ENCODE peak calls at places on chromosomes 3 and 15, in six cellular contexts. One of them, this sample, is unnamed. For H3K4me1, the result is how much of the 10 kb centered on the place peaks cover.

GRCh38 chr3:129424185-129424841 is 4.1 kb downstream of the EFCAB12 start:
- DNase-seq in esophagus squamous epithelium: no peak
- DNase-seq in heart left ventricle: no peak
- DNase-seq in body of pancreas: no peak
- DNase-seq in A673: no peak
- DNase-seq in mammary epithelial cell: peak
- DNase-seq in this sample: no peak

GRCh38 chr15:60396964-60397771 is 618 bp downstream of the ANXA2 start:
- DNase-seq in esophagus squamous epithelium: no peak
- DNase-seq in heart left ventricle: peak
- DNase-seq in body of pancreas: peak
- DNase-seq in A673: peak
- DNase-seq in mammary epithelial cell: peak
- DNase-seq in this sample: peak

GRCh38 chr15:82919231-82919886 is 33.2 kb downstream of the HOMER2 start:
- DNase-seq in esophagus squamous epithelium: no peak
- DNase-seq in heart left ventricle: peak
- DNase-seq in body of pancreas: peak
- DNase-seq in A673: no peak
- DNase-seq in mammary epithelial cell: peak
- DNase-seq in this sample: peak

GRCh38 chr3:57784089-57784735 is 28.1 kb downstream of the SLMAP start:
- DNase-seq in esophagus squamous epithelium: no peak
- DNase-seq in heart left ventricle: no peak
- DNase-seq in body of pancreas: no peak
- DNase-seq in A673: no peak
- DNase-seq in mammary epithelial cell: peak
- DNase-seq in this sample: no peak

GRCh38 chr15:76993114-76993715 is 1.7 kb upstream of the PSTPIP1 start:
- DNase-seq in esophagus squamous epithelium: no peak
- DNase-seq in heart left ventricle: peak
- DNase-seq in body of pancreas: peak
- DNase-seq in A673: no peak
- DNase-seq in mammary epithelial cell: no peak
- DNase-seq in this sample: no peak

GRCh38 chr3:51942603-51943450 is 664 bp downstream of the PARP3 start:
- DNase-seq in esophagus squamous epithelium: no peak
- DNase-seq in heart left ventricle: peak
- DNase-seq in body of pancreas: peak
- DNase-seq in A673: no peak
- DNase-seq in mammary epithelial cell: peak
- DNase-seq in this sample: no peak

GRCh38 chr15:68990755-68991500 is 23.6 kb upstream of the NOX5 start:
- DNase-seq in esophagus squamous epithelium: no peak
- DNase-seq in heart left ventricle: no peak
- DNase-seq in body of pancreas: no peak
- DNase-seq in A673: no peak
- DNase-seq in mammary epithelial cell: no peak
- DNase-seq in this sample: no peak

GRCh38 chr15:75570119-75570518 is 9.0 kb downstream of the PTPN9 start:
- DNase-seq in esophagus squamous epithelium: no peak
- DNase-seq in heart left ventricle: no peak
- DNase-seq in body of pancreas: no peak
- DNase-seq in A673: no peak
- DNase-seq in mammary epithelial cell: no peak
- DNase-seq in this sample: peak

GRCh38 chr3:76171647-76172046 is 386.3 kb upstream of the ZNF717 start:
- DNase-seq in esophagus squamous epithelium: no peak
- DNase-seq in heart left ventricle: no peak
- DNase-seq in body of pancreas: no peak
- DNase-seq in A673: no peak
- DNase-seq in mammary epithelial cell: no peak
- DNase-seq in this sample: no peak

GRCh38 chr3:9070961-9071360 is 107.7 kb upstream of the RAD18 start:
- DNase-seq in esophagus squamous epithelium: no peak
- DNase-seq in heart left ventricle: no peak
- DNase-seq in body of pancreas: no peak
- DNase-seq in A673: no peak
- DNase-seq in mammary epithelial cell: no peak
- DNase-seq in this sample: no peak

GRCh38 chr15:71186971-71187960 is 72.0 kb downstream of the THSD4 start:
- DNase-seq in esophagus squamous epithelium: no peak
- DNase-seq in heart left ventricle: no peak
- DNase-seq in body of pancreas: no peak
- DNase-seq in A673: peak
- DNase-seq in mammary epithelial cell: no peak
- DNase-seq in this sample: no peak

GRCh38 chr3:129838086-129838485 is 55.4 kb downstream of the TMCC1 start:
- DNase-seq in esophagus squamous epithelium: no peak
- DNase-seq in heart left ventricle: no peak
- DNase-seq in body of pancreas: no peak
- DNase-seq in A673: no peak
- DNase-seq in mammary epithelial cell: no peak
- DNase-seq in this sample: no peak

GRCh38 chr3:175386630-175387029 is 527.5 kb downstream of the NAALADL2 start:
- DNase-seq in esophagus squamous epithelium: no peak
- DNase-seq in heart left ventricle: no peak
- DNase-seq in body of pancreas: no peak
- DNase-seq in A673: no peak
- DNase-seq in mammary epithelial cell: peak
- DNase-seq in this sample: no peak

GRCh38 chr15:48459571-48460461 is 128.6 kb downstream of the DUT start:
- DNase-seq in esophagus squamous epithelium: no peak
- DNase-seq in heart left ventricle: no peak
- DNase-seq in body of pancreas: no peak
- DNase-seq in A673: no peak
- DNase-seq in mammary epithelial cell: no peak
- DNase-seq in this sample: no peak

GRCh38 chr3:145902166-145902565 is 258.8 kb downstream of the PLOD2 start:
- DNase-seq in esophagus squamous epithelium: no peak
- DNase-seq in heart left ventricle: no peak
- DNase-seq in body of pancreas: no peak
- DNase-seq in A673: no peak
- DNase-seq in mammary epithelial cell: no peak
- DNase-seq in this sample: no peak

GRCh38 chr3:123870033-123870432 is 14.1 kb downstream of the MYLK start:
- DNase-seq in esophagus squamous epithelium: no peak
- DNase-seq in heart left ventricle: no peak
- DNase-seq in body of pancreas: no peak
- DNase-seq in A673: no peak
- DNase-seq in mammary epithelial cell: peak
- DNase-seq in this sample: peak

GRCh38 chr3:124439586-124439985 is 290.7 kb upstream of the UMPS start:
- DNase-seq in esophagus squamous epithelium: no peak
- DNase-seq in heart left ventricle: no peak
- DNase-seq in body of pancreas: no peak
- DNase-seq in A673: no peak
- DNase-seq in mammary epithelial cell: no peak
- DNase-seq in this sample: no peak

GRCh38 chr3:13022348-13023250 is 50.6 kb downstream of the IQSEC1 start:
- DNase-seq in esophagus squamous epithelium: no peak
- DNase-seq in heart left ventricle: peak
- DNase-seq in body of pancreas: peak
- DNase-seq in A673: no peak
- DNase-seq in mammary epithelial cell: no peak
- DNase-seq in this sample: peak

GRCh38 chr3:179801263-179801662 is 148.4 kb downstream of the USP13 start:
- DNase-seq in esophagus squamous epithelium: no peak
- DNase-seq in heart left ventricle: no peak
- DNase-seq in body of pancreas: no peak
- DNase-seq in A673: no peak
- DNase-seq in mammary epithelial cell: peak
- DNase-seq in this sample: no peak

GRCh38 chr3:31937225-31937624 is 43.8 kb downstream of the OSBPL10 start:
- DNase-seq in esophagus squamous epithelium: no peak
- DNase-seq in heart left ventricle: no peak
- DNase-seq in body of pancreas: no peak
- DNase-seq in A673: no peak
- DNase-seq in mammary epithelial cell: peak
- DNase-seq in this sample: no peak

GRCh38 chr15:81184188-81184587 is 12.5 kb upstream of the IL16 start:
- DNase-seq in esophagus squamous epithelium: no peak
- DNase-seq in heart left ventricle: no peak
- DNase-seq in body of pancreas: no peak
- DNase-seq in A673: no peak
- DNase-seq in mammary epithelial cell: no peak
- DNase-seq in this sample: peak

DNA sequence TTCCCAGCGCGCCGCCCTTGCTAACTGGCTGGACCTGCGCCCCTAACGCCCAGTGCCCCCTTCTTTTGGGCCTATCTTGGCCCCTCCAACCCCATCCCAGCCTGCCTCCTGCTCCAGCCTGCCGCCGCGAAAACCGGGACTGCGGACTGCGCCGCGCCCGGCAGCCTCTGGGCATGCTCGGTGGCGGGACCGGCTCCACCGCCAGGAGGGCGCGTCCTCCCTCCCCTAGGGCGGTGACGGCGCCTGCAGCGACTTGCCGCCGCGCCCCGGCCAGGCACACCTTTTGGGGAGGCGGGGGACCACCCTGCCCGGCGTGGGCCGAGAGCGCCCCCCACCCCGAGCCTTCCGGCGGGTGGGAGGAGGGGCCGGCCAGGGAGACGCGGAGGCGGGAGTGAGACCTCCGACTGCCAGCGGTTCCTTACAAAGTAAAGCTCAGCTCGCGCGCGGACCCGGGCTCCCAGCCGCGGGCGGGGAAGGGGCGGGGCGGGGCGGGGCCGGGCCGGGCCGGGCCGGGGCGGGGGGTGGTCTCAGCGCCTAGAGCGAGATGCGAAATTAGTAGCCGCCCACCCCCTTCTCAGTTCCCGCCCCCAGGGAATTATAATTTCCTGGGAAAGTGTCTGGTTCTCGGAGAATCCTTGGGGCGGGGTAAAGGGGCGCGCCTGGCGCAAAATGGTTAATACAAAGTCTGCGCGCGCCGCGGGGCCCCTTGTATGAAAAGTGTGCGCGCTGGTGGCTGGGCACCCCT is 225.0 kb upstream of the IL12A start:
- DNase-seq in esophagus squamous epithelium: no peak
- DNase-seq in heart left ventricle: peak
- DNase-seq in body of pancreas: peak
- DNase-seq in A673: peak
- DNase-seq in mammary epithelial cell: peak
- DNase-seq in this sample: peak
- H3K27ac ChIP-seq in esophagus squamous epithelium: peak
- H3K27ac ChIP-seq in heart left ventricle: peak
- H3K27ac ChIP-seq in body of pancreas: peak
- H3K27ac ChIP-seq in A673: no peak
- H3K27ac ChIP-seq in mammary epithelial cell: peak
- H3K27ac ChIP-seq in this sample: peak

DNA sequence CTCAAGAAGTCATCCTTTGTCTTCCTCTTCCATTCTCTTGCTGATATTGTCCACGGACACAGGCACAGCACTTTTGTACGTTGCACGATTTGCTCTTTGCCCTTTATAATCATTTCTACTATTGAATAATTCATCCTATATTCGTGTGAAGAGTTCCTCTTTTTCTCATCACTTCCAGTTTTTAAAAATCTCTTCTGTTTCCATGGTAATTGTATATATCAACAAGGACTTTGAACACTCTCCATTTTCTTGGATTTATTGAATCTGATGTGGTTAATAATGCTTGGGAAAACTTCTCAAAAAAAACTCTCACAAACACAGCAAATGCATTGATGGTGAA is 40.9 kb upstream of the CD47 start:
- DNase-seq in esophagus squamous epithelium: no peak
- DNase-seq in heart left ventricle: no peak
- DNase-seq in body of pancreas: no peak
- DNase-seq in A673: no peak
- DNase-seq in mammary epithelial cell: no peak
- DNase-seq in this sample: no peak
- H3K4me3 ChIP-seq in esophagus squamous epithelium: no peak
- H3K4me3 ChIP-seq in heart left ventricle: no peak
- H3K4me3 ChIP-seq in body of pancreas: no peak
- H3K4me3 ChIP-seq in A673: no peak
- H3K4me3 ChIP-seq in mammary epithelial cell: no peak
- H3K4me3 ChIP-seq in this sample: no peak

GRCh38 chr15:63474810-63475316 is 29.5 kb upstream of the USP3 start:
- DNase-seq in esophagus squamous epithelium: no peak
- DNase-seq in heart left ventricle: no peak
- DNase-seq in body of pancreas: peak
- DNase-seq in A673: no peak
- DNase-seq in mammary epithelial cell: peak
- DNase-seq in this sample: no peak

GRCh38 chr15:63473999-63474809 is 30.2 kb upstream of the USP3 start:
- DNase-seq in esophagus squamous epithelium: no peak
- DNase-seq in heart left ventricle: no peak
- DNase-seq in body of pancreas: peak
- DNase-seq in A673: no peak
- DNase-seq in mammary epithelial cell: peak
- DNase-seq in this sample: no peak

GRCh38 chr15:63473007-63473748 is 31.2 kb upstream of the USP3 start:
- DNase-seq in esophagus squamous epithelium: no peak
- DNase-seq in heart left ventricle: no peak
- DNase-seq in body of pancreas: no peak
- DNase-seq in A673: no peak
- DNase-seq in mammary epithelial cell: no peak
- DNase-seq in this sample: no peak

GRCh38 chr15:63475670-63476069 is 28.7 kb upstream of the USP3 start:
- DNase-seq in esophagus squamous epithelium: no peak
- DNase-seq in heart left ventricle: no peak
- DNase-seq in body of pancreas: no peak
- DNase-seq in A673: no peak
- DNase-seq in mammary epithelial cell: no peak
- DNase-seq in this sample: no peak

GRCh38 chr15:63473749-63473998 is 30.7 kb upstream of the USP3 start:
- DNase-seq in esophagus squamous epithelium: no peak
- DNase-seq in heart left ventricle: no peak
- DNase-seq in body of pancreas: no peak
- DNase-seq in A673: no peak
- DNase-seq in mammary epithelial cell: no peak
- DNase-seq in this sample: no peak
- H3K4me1 ChIP-seq in esophagus squamous epithelium: under half
- H3K4me1 ChIP-seq in heart left ventricle: under half
- H3K4me1 ChIP-seq in body of pancreas: under half
- H3K4me1 ChIP-seq in A673: under half
- H3K4me1 ChIP-seq in mammary epithelial cell: under half
- H3K4me1 ChIP-seq in this sample: under half

DNA sequence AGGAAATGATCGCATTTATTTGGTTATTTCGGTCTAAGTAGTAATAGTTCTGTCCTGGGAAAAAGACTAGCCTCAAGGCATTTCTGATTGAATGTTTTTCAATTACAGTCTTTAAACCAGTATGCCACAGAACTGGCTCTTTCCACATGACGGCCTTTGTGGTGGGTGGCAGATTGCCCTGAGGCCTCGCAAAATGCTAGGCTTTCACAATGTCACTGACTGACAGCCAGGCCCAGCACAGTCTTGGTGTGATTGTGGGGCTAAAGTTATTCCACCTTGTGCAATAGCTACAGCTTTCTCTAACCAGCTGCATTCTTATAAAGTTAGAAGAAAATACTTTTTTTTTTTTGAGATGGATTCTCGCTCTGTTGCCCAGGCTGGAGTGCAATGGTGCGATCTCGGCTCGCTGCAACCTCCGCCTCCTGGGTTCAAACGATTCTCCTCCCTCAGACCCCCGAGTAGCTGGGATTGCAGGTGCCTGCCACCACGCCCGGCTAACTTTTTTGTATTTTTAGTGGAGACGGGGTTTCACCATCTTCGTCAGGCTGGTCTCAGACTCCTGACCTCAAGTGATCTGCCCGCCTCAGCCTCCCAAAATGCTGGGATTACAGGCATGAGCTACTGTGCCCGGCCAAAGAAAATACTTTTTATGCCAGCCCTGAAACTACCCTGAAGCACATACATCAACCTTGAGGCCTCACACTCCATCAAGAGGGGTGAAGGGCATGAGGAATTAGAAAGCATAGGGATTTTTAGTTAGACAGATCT is 2.5 kb upstream of the ADIPOQ start:
- DNase-seq in esophagus squamous epithelium: no peak
- DNase-seq in heart left ventricle: no peak
- DNase-seq in body of pancreas: no peak
- DNase-seq in A673: no peak
- DNase-seq in mammary epithelial cell: no peak
- DNase-seq in this sample: peak
- H3K27ac ChIP-seq in esophagus squamous epithelium: no peak
- H3K27ac ChIP-seq in heart left ventricle: no peak
- H3K27ac ChIP-seq in body of pancreas: no peak
- H3K27ac ChIP-seq in A673: no peak
- H3K27ac ChIP-seq in mammary epithelial cell: no peak
- H3K27ac ChIP-seq in this sample: peak

This sample was measured in ascending aorta.